ENCODE peak calls at places on chromosomes 4 and X, in eight cellular contexts. Q is left lung; G is BJ; J is GM23338; T is AG04450; B is DND-41; S is upper lobe of left lung; E is effector memory CD4-positive, alpha-beta T cell. R is an unnamed sample.

GRCh38 chr4:86556791-86557415 is 37.2 kb upstream of the PTPN13 start:
- DNase-seq in J (no peak), Q (no peak), S (no peak), E (no peak), T (no peak), G (peak; percentile 19), B (no peak), R (no peak)

GRCh38 chr4:138977525-138977924 is 38.1 kb upstream of the NOCT start:
- DNase-seq in J (peak; percentile 47), E (no peak), G (no peak), T (no peak), S (no peak), B (no peak), Q (no peak), R (no peak)

GRCh38 chrX:78652971-78653822 is 5.9 kb downstream of the RTL3 start:
- DNase-seq in G (peak; percentile 54), E (no peak), J (no peak), S (no peak), Q (no peak), T (no peak), B (peak; percentile 68), R (peak; percentile 56)

GRCh38 chrX:75278991-75279390 is 5.1 kb downstream of the UPRT start:
- DNase-seq in B (no peak), J (peak; percentile 65), S (no peak), T (no peak), E (no peak), G (no peak), Q (no peak), R (no peak)

GRCh38 chr4:124641715-124642380 is 70.7 kb downstream of the ANKRD50 start:
- DNase-seq in G (peak; percentile 29), B (no peak), S (no peak), Q (no peak), T (peak; percentile 48), J (no peak), E (no peak), R (peak; percentile 33)

GRCh38 chrX:44903107-44903506 is 30.1 kb downstream of the KDM6A start:
- DNase-seq in J (no peak), T (peak; percentile 3), E (no peak), Q (no peak), G (no peak), S (no peak), B (no peak), R (peak; percentile 36)

GRCh38 chrX:67779099-67779498 is 235.3 kb downstream of the AR start:
- DNase-seq in T (no peak), G (no peak), J (no peak), B (no peak), Q (no peak), E (no peak), S (no peak), R (no peak)

GRCh38 chrX:120301497-120301896 is 9.8 kb downstream of the TMEM255A start:
- DNase-seq in G (no peak), Q (no peak), S (no peak), J (no peak), E (no peak), B (no peak), T (no peak), R (no peak)

GRCh38 chrX:12141511-12141910 is 3.2 kb downstream of the FRMPD4 start:
- DNase-seq in Q (no peak), E (no peak), B (no peak), J (no peak), S (no peak), G (no peak), T (no peak), R (no peak)

GRCh38 chr4:116585240-116585639 is 500.1 kb downstream of the TRAM1L1 start:
- DNase-seq in E (no peak), T (no peak), Q (no peak), B (no peak), J (no peak), G (no peak), S (no peak), R (no peak)

GRCh38 chr4:150411527-150411926 is 170.4 kb upstream of the MAB21L2 start:
- DNase-seq in E (no peak), G (no peak), S (no peak), Q (no peak), B (no peak), T (no peak), J (no peak), R (no peak)

GRCh38 chr4:2062808-2063524 is 3.8 kb downstream of the NAT8L start:
- DNase-seq in Q (peak; percentile 67), G (no peak), E (no peak), T (no peak), J (no peak), B (no peak), S (peak; percentile 67), R (no peak)

GRCh38 chr4:2059726-2060577 is 825 bp downstream of the NAT8L start:
- DNase-seq in Q (peak; percentile 59), S (peak; percentile 83), G (no peak), B (no peak), T (no peak), J (peak; percentile 54), E (no peak), R (no peak)

GRCh38 chr4:2062168-2062807 is 3.2 kb downstream of the NAT8L start:
- DNase-seq in G (no peak), J (no peak), S (peak; percentile 65), T (no peak), B (no peak), E (no peak), Q (peak; percentile 61), R (no peak)

GRCh38 chr4:2060578-2061207 is 1.6 kb downstream of the NAT8L start:
- DNase-seq in B (no peak), Q (no peak), G (no peak), E (no peak), T (no peak), J (peak; percentile 84), S (peak; percentile 82), R (no peak)

GRCh38 chr4:2061208-2062131 is 2.3 kb downstream of the NAT8L start:
- DNase-seq in E (no peak), G (no peak), S (peak; percentile 64), B (no peak), Q (peak; percentile 73), J (no peak), T (no peak), R (no peak)
- H3K27me3 ChIP-seq in E (peaks cover 17% of the 10 kb centered on the region), G (peaks cover 11% of the 10 kb centered on the region), S (peaks cover 31% of the 10 kb centered on the region), B (peaks cover 20% of the 10 kb centered on the region), Q (peaks cover 35% of the 10 kb centered on the region), J (peaks cover 47% of the 10 kb centered on the region), T (peaks cover 26% of the 10 kb centered on the region), R (peaks cover 55% of the 10 kb centered on the region)

GRCh38 chrX:153593811-153594500 is 5.0 kb downstream of the CCNQ start:
- DNase-seq in B (no peak), S (no peak), J (no peak), G (no peak), E (no peak), Q (no peak), T (no peak), R (no peak)
- H3K27me3 ChIP-seq in B (no peaks in the 10 kb centered on the region), S (no peaks in the 10 kb centered on the region), J (no peaks in the 10 kb centered on the region), G (no peaks in the 10 kb centered on the region), E (no peaks in the 10 kb centered on the region), Q (no peaks in the 10 kb centered on the region), T (no peaks in the 10 kb centered on the region), R (no peaks in the 10 kb centered on the region)

GRCh38 chrX:40097492-40098263 is at the start of gene BCOR:
- DNase-seq in T (no peak), B (peak; percentile 85), E (peak; percentile 63), G (no peak), S (peak; percentile 93), J (peak; percentile 70), Q (peak; percentile 88), R (no peak)

GRCh38 chrX:40100537-40101429 is 3.0 kb upstream of the BCOR start:
- DNase-seq in J (no peak), T (no peak), Q (no peak), G (no peak), B (no peak), S (no peak), E (no peak), R (no peak)

GRCh38 chrX:40100141-40100536 is 2.4 kb upstream of the BCOR start:
- DNase-seq in G (no peak), T (no peak), Q (peak; percentile 80), J (no peak), B (no peak), E (no peak), S (peak; percentile 82), R (no peak)

GRCh38 chrX:40098264-40099045 is 697 bp upstream of the BCOR start:
- DNase-seq in G (no peak), T (no peak), E (no peak), J (peak; percentile 72), Q (no peak), B (peak; percentile 75), S (peak; percentile 90), R (no peak)

DNA sequence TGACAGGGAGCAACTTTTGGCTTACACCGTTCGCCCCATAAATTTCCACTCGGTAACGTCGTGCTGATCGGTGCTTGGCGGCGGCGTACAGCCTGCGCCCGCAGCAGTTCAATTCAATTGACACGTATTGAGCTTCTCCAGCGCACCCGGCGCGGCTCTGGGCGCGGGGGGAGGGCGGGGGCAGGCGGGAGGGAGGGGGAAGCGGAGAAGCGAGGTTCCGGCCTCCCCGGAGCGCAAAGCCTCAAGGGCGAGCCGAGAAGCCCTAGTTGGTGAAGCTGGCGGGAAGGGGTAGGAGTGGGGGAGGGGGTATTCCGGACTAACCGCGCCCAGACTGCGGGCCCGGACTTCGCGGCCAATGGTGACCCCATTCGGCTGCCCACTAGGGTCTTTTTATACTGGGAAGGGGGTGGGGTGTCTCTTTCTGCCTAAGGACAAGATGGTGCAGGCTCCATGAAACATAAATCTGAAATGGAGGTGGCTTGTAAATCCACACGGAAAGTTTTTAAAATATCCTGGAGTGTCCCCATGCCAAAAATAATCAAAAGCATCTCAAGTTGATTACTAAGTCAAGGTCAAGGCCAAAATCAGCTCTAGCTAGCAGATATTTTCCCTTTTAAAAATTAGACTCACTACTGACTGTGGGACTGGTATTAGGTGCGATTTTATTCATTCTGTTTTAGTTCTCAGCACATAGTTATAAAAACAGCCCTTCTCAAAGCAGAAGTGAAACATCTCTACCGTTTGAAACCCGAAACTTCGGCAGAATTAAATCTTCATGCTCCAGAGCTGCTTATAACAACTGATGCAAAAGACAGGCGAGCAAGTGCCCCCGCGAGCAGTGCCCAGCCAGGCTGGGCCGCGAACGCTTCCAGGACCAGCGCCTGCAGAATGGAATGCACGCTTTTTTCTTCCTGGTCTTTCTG is 1.5 kb upstream of the BCOR start:
- DNase-seq in J (peak; percentile 71), G (no peak), E (peak; percentile 41), Q (peak; percentile 84), B (peak; percentile 73), T (no peak), S (peak; percentile 89), R (no peak)
- H3K27me3 ChIP-seq in J (peaks cover 57% of the 10 kb centered on the region), G (no peaks in the 10 kb centered on the region), E (peaks cover 4% of the 10 kb centered on the region), Q (peaks cover 57% of the 10 kb centered on the region), B (no peaks in the 10 kb centered on the region), T (no peaks in the 10 kb centered on the region), S (peaks cover 42% of the 10 kb centered on the region), R (peaks cover 45% of the 10 kb centered on the region)

DNA sequence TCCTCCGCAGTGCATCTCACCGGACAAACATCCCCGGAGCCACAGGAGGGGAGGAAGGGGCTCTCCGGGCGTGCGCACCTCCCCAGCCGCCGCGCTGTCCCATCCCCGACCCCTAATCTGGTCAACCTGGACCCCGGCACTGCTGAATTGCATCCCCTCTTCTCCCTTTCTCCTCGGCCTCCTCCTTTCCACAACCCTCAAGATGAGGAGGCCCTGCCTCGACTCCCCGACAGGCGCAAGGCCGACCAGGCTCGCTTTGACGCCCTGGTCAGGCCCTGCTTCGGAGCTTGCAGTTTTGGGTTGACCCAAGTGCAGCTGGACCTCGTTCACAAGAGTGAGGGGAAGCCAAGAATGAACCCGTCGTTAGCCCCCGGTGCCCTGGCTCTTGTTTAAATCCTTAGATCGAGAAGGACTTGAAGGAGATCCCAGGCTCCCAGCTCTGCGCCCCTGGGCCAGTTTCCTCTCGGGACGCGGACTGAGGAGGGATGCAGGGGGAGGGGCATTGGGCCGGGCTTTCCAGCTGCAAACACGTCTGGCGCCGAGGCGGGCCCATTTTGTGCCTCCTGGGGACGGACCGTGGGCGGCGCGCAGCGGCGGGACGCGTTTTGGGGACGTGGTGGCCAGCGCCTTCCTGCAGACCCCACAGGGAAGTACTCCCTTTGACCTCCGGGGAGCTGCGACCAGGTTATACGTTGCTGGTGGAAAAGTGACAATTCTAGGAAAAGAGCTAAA is 2.5 kb downstream of the PDGFRA start:
- DNase-seq in Q (peak; percentile 79), T (no peak), G (no peak), E (no peak), B (no peak), S (peak; percentile 86), J (peak; percentile 60), R (no peak)
- H3K27me3 ChIP-seq in Q (peaks cover 60% of the 10 kb centered on the region), T (no peaks in the 10 kb centered on the region), G (no peaks in the 10 kb centered on the region), E (peaks cover 59% of the 10 kb centered on the region), B (no peaks in the 10 kb centered on the region), S (peaks cover 50% of the 10 kb centered on the region), J (peaks cover 82% of the 10 kb centered on the region), R (peaks cover 62% of the 10 kb centered on the region)

R was measured in keratinocyte.